ENCODE peak calls at places on chromosomes 11 and 22, in nine cellular contexts. N is HCT116, X is IMR-90, V is GM20000, B is thoracic aorta, G is right atrium auricular region, Z is astrocyte of the spinal cord, A is left lung, J is heart right ventricle. F is an unnamed sample.

GRCh38 chr11:56916609-56917008 is 72.1 kb upstream of the OR5AK2 start:
- DNase-seq in N (no peak), X (no peak), V (no peak), B (no peak), G (no peak), Z (no peak), A (no peak), J (no peak), F (no peak)

GRCh38 chr11:28673687-28674431 is 565.7 kb downstream of the METTL15 start:
- DNase-seq in N (peak), X (peak), V (no peak), B (no peak), G (no peak), Z (no peak), A (no peak), J (no peak), F (no peak)

GRCh38 chr11:114163231-114163631 is 103.7 kb downstream of the ZBTB16 start:
- DNase-seq in N (no peak), X (peak), V (no peak), B (no peak), G (no peak), Z (no peak), A (no peak), J (no peak), F (no peak)

GRCh38 chr11:80621871-80622270 is 1181.0 kb upstream of the TENM4 start:
- DNase-seq in N (no peak), X (no peak), V (no peak), B (no peak), G (no peak), Z (no peak), A (no peak), J (no peak), F (no peak)

GRCh38 chr11:80136991-80137390 is 696.2 kb upstream of the TENM4 start:
- DNase-seq in N (no peak), X (no peak), V (no peak), B (no peak), G (no peak), Z (peak), A (no peak), J (no peak), F (no peak)

GRCh38 chr22:50425179-50425916 is 49.5 kb downstream of the SBF1 start:
- DNase-seq in N (no peak), X (no peak), V (no peak), B (no peak), G (no peak), Z (no peak), A (no peak), J (no peak), F (no peak)

GRCh38 chr11:60954421-60954820 is 2.4 kb upstream of the SLC15A3 start:
- DNase-seq in N (no peak), X (no peak), V (peak), B (no peak), G (no peak), Z (no peak), A (no peak), J (no peak), F (peak)

GRCh38 chr11:13317293-13318080 is 39.9 kb downstream of the BMAL1 start:
- DNase-seq in N (no peak), X (no peak), V (no peak), B (no peak), G (no peak), Z (no peak), A (no peak), J (no peak), F (no peak)

GRCh38 chr11:14625804-14626203 is 17.8 kb upstream of the PDE3B start:
- DNase-seq in N (no peak), X (no peak), V (no peak), B (no peak), G (no peak), Z (no peak), A (no peak), J (no peak), F (no peak)

GRCh38 chr11:46247090-46247489 is 30.4 kb upstream of the CREB3L1 start:
- DNase-seq in N (no peak), X (no peak), V (no peak), B (no peak), G (no peak), Z (peak), A (no peak), J (no peak), F (no peak)

GRCh38 chr22:49201046-49201970 is 626.4 kb downstream of the BRD1 start:
- DNase-seq in N (no peak), X (no peak), V (no peak), B (no peak), G (peak), Z (no peak), A (peak), J (no peak), F (no peak)

GRCh38 chr22:43521716-43522115 is 109.9 kb downstream of the MPPED1 start:
- DNase-seq in N (no peak), X (no peak), V (no peak), B (no peak), G (no peak), Z (no peak), A (no peak), J (no peak), F (no peak)

GRCh38 chr11:114133548-114134329 is 74.2 kb downstream of the ZBTB16 start:
- DNase-seq in N (no peak), X (no peak), V (no peak), B (peak), G (no peak), Z (peak), A (no peak), J (no peak), F (no peak)

GRCh38 chr11:75576445-75577049 is 14.5 kb downstream of the SERPINH1 start:
- DNase-seq in N (no peak), X (peak), V (peak), B (no peak), G (no peak), Z (peak), A (peak), J (no peak), F (peak)

GRCh38 chr11:70182266-70182665 is 20.8 kb upstream of the FADD start:
- DNase-seq in N (no peak), X (no peak), V (no peak), B (no peak), G (no peak), Z (no peak), A (no peak), J (no peak), F (no peak)

GRCh38 chr11:61116426-61117214 is 14.3 kb downstream of the CD5 start:
- DNase-seq in N (no peak), X (no peak), V (no peak), B (no peak), G (no peak), Z (no peak), A (no peak), J (no peak), F (no peak)

GRCh38 chr11:105022527-105022926 is 441 bp downstream of the CASP5 start:
- DNase-seq in N (no peak), X (no peak), V (no peak), B (no peak), G (no peak), Z (no peak), A (no peak), J (no peak), F (no peak)

GRCh38 chr11:13291361-13291760 is 13.8 kb downstream of the BMAL1 start:
- DNase-seq in N (no peak), X (no peak), V (no peak), B (no peak), G (no peak), Z (no peak), A (no peak), J (no peak), F (no peak)

GRCh38 chr22:36850016-36850415 is 10.8 kb upstream of the NCF4 start:
- DNase-seq in N (no peak), X (no peak), V (no peak), B (no peak), G (no peak), Z (no peak), A (no peak), J (no peak), F (no peak)

GRCh38 chr22:30880847-30881246 is 87.7 kb downstream of the MORC2 start:
- DNase-seq in N (no peak), X (no peak), V (no peak), B (no peak), G (no peak), Z (no peak), A (no peak), J (no peak), F (no peak)

GRCh38 chr22:41041532-41041931 is 50.9 kb upstream of the EP300 start:
- DNase-seq in N (no peak), X (no peak), V (no peak), B (no peak), G (no peak), Z (no peak), A (no peak), J (no peak), F (no peak)

GRCh38 chr11:3967695-3968094 is 112.2 kb downstream of the STIM1 start:
- DNase-seq in N (no peak), X (no peak), V (no peak), B (no peak), G (no peak), Z (no peak), A (no peak), J (no peak), F (no peak)

GRCh38 chr11:88390254-88390653 is 52.7 kb upstream of the CTSC start:
- DNase-seq in N (no peak), X (no peak), V (no peak), B (no peak), G (no peak), Z (no peak), A (no peak), J (no peak), F (no peak)
- TF ChIP-seq CTCF in N (no peak), X (no peak), V (no peak), B (no peak), G (no peak), Z (no peak), A (no peak), J (no peak), F (no peak)

GRCh38 chr22:32204211-32204855 is 540 bp downstream of the RFPL2 start:
- DNase-seq in N (no peak), X (no peak), V (no peak), B (no peak), G (no peak), Z (no peak), A (peak), J (no peak), F (peak)
- TF ChIP-seq CTCF in N (no peak), X (no peak), V (no peak), B (no peak), G (no peak), Z (no peak), A (no peak), J (no peak), F (no peak)

GRCh38 chr11:115958089-115959000 is 454.1 kb upstream of the CADM1 start:
- DNase-seq in N (no peak), X (no peak), V (no peak), B (no peak), G (no peak), Z (no peak), A (no peak), J (no peak), F (no peak)
- TF ChIP-seq CTCF in N (no peak), X (no peak), V (no peak), B (no peak), G (no peak), Z (no peak), A (no peak), J (no peak), F (no peak)

DNA sequence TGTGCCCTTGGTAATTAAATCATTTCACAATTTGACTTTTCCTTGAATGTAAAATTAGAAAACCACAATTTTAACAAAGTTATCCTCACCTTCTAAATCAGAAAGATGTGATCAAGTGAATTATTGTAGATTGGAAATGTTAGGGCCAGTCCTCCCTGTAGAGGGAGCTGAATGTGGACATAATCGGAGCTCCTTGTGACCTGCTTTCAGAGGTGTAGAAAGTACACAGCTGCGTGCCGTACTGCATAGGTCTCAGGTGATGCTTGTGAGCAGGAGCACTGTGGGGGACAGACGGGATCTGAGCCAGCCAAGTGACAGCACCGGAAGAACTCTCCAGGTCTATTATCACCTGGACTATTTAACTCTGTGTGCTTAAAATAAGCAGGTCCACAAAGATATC is 338.0 kb downstream of the AASDHPPT start:
- DNase-seq in N (no peak), X (no peak), V (no peak), B (no peak), G (no peak), Z (no peak), A (no peak), J (no peak), F (no peak)
- TF ChIP-seq CTCF in N (no peak), X (no peak), V (no peak), B (no peak), G (no peak), Z (no peak), A (no peak), J (no peak), F (no peak)

GRCh38 chr11:134670961-134671370 is 258.9 kb upstream of the B3GAT1 start:
- DNase-seq in N (no peak), X (no peak), V (no peak), B (no peak), G (no peak), Z (no peak), A (no peak), J (no peak), F (no peak)
- TF ChIP-seq CTCF in N (no peak), X (no peak), V (no peak), B (no peak), G (no peak), Z (no peak), A (no peak), J (no peak), F (no peak)

GRCh38 chr22:18998998-18999397 is 62.9 kb upstream of the PRODH start:
- DNase-seq in N (no peak), X (no peak), V (no peak), B (no peak), G (no peak), Z (no peak), A (no peak), J (no peak), F (no peak)
- TF ChIP-seq CTCF in N (no peak), X (peak), V (no peak), B (no peak), G (no peak), Z (peak), A (no peak), J (no peak), F (no peak)

GRCh38 chr11:17719028-17719939 is at the start of gene MYOD1:
- DNase-seq in N (no peak), X (no peak), V (no peak), B (no peak), G (no peak), Z (peak), A (no peak), J (no peak), F (no peak)

GRCh38 chr11:17718510-17718962 is 835 bp upstream of the MYOD1 start:
- DNase-seq in N (no peak), X (no peak), V (no peak), B (no peak), G (no peak), Z (no peak), A (no peak), J (no peak), F (no peak)

GRCh38 chr11:17720796-17721171 is 1.4 kb downstream of the MYOD1 start:
- DNase-seq in N (no peak), X (no peak), V (no peak), B (no peak), G (no peak), Z (no peak), A (no peak), J (no peak), F (no peak)

GRCh38 chr11:17721242-17721999 is 2.0 kb downstream of the MYOD1 start:
- DNase-seq in N (no peak), X (no peak), V (no peak), B (no peak), G (no peak), Z (no peak), A (no peak), J (no peak), F (no peak)

DNA sequence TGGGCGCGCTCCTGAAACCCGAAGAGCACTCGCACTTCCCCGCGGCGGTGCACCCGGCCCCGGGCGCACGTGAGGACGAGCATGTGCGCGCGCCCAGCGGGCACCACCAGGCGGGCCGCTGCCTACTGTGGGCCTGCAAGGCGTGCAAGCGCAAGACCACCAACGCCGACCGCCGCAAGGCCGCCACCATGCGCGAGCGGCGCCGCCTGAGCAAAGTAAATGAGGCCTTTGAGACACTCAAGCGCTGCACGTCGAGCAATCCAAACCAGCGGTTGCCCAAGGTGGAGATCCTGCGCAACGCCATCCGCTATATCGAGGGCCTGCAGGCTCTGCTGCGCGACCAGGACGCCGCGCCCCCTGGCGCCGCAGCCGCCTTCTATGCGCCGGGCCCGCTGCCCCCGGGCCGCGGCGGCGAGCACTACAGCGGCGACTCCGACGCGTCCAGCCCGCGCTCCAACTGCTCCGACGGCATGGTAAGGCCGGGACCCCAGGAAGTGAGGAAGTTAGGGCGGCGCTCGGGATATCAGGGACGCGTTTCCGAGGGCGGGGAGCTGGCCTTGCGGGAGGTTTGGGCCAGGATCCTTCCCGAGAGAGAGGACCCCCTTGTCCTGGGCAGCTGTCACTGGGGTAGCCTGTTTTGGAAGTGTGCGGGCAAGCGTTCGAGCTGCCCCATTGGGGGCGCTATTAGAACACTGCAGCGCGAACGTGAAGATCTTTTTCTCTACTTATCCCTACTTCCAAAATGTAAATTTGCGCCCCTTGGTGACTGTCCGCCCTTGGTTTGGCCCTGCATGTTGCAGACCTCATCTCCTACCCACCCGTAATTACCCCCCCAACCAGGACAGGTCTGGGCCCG is 797 bp downstream of the MYOD1 start:
- DNase-seq in N (no peak), X (no peak), V (no peak), B (no peak), G (no peak), Z (no peak), A (no peak), J (no peak), F (no peak)
- TF ChIP-seq CTCF in N (no peak), X (peak), V (no peak), B (no peak), G (peak), Z (peak), A (no peak), J (peak), F (no peak)

GRCh38 chr11:119322360-119322739 is 5.4 kb upstream of the MCAM start:
- DNase-seq in N (no peak), X (no peak), V (no peak), B (no peak), G (no peak), Z (no peak), A (no peak), J (no peak), F (no peak)
- TF ChIP-seq CTCF in N (no peak), X (no peak), V (no peak), B (peak), G (no peak), Z (no peak), A (no peak), J (no peak), F (no peak)

GRCh38 chr22:26045051-26045450 is 124.2 kb upstream of the SEZ6L start:
- DNase-seq in N (no peak), X (no peak), V (no peak), B (no peak), G (no peak), Z (no peak), A (no peak), J (no peak), F (no peak)

GRCh38 chr22:26038365-26038764 is 130.9 kb upstream of the SEZ6L start:
- DNase-seq in N (no peak), X (no peak), V (no peak), B (no peak), G (no peak), Z (no peak), A (no peak), J (no peak), F (no peak)

GRCh38 chr22:26045855-26046254 is 123.4 kb upstream of the SEZ6L start:
- DNase-seq in N (no peak), X (no peak), V (no peak), B (no peak), G (no peak), Z (no peak), A (no peak), J (no peak), F (no peak)

GRCh38 chr22:26043031-26043430 is 126.2 kb upstream of the SEZ6L start:
- DNase-seq in N (no peak), X (no peak), V (no peak), B (no peak), G (no peak), Z (no peak), A (no peak), J (no peak), F (no peak)

DNA sequence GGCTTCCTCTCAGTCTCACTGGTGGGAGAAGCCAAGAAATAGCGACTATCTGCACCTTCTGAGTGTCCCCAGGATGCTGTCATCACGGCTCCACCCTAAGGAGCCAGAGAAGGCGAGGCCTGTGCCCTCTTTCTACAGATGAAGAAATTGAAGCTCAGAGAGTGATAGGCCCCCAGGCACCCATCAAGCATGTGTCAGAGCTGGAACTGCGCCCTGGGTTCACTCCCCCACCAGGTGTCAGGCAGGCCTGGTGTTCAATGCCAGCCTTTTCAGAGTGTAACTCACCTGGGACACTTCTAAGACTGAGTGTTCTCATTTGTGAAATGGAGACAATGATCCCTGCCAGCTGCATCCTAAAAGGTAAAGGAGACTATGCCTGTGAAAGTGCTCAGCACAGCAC is 127.3 kb upstream of the SEZ6L start:
- DNase-seq in N (no peak), X (no peak), V (no peak), B (no peak), G (no peak), Z (no peak), A (no peak), J (no peak), F (no peak)
- TF ChIP-seq CTCF in N (no peak), X (no peak), V (no peak), B (no peak), G (no peak), Z (no peak), A (no peak), J (no peak), F (no peak)

DNA sequence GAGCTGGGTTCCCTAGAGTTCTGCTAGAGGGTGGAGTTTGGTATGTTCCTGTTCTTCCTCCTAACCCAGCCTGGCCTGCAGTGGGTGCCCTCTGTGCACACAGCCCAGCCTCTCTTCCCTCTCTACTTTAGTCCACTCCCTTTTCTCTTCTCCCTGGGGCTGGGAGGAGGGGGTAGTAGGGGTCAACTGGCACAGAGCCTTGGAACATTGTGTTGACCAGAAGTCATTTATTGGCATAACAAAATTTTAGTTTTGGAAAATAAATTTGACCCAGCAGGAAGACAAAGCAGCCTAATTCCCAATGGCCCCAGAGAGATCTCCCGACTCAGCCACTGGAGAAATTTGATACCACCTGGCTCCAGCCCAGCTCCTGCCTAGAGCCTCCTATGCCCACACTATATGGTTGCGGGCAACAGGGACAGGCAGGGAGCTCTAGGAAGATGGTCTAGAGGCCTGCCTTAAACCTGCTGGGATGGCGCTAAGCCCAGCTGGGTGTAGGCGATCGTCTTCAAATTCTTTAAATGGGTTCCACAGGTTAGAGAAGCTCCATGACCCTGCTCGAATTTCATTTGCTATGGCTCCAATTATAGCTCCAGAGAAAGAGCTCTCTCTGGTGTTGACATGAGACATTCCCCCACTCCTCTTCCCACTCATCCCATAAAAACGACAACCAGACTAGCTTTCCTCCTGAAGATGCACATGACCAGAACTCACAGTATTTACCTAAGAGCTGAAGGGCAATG is 9.9 kb downstream of the PCSK7 start:
- DNase-seq in N (no peak), X (peak), V (no peak), B (no peak), G (peak), Z (peak), A (no peak), J (peak), F (no peak)
- TF ChIP-seq CTCF in N (peak), X (peak), V (no peak), B (no peak), G (peak), Z (peak), A (no peak), J (peak), F (no peak)